ENCODE peak calls at places on chromosome 18, in six cellular contexts. I is WTC11, F is fibroblast of the aortic adventitia, R is adrenal gland, Q is colonic mucosa, V is breast epithelium. U is an unnamed sample.

GRCh38 chr18:37661478-37661877 is 95.9 kb upstream of the CELF4 start:
- DNase-seq in I (no peak), F (no peak), R (no peak), Q (no peak), V (no peak), U (no peak)

GRCh38 chr18:3180325-3180724 is 39.4 kb downstream of the MYOM1 start:
- DNase-seq in I (no peak), F (peak; percentile 65), R (no peak), Q (no peak), V (no peak), U (no peak)

GRCh38 chr18:74451148-74451547 is 6.0 kb downstream of the DIPK1C start:
- DNase-seq in I (no peak), F (no peak), R (no peak), Q (no peak), V (no peak), U (no peak)

GRCh38 chr18:66159451-66159850 is 408.6 kb downstream of the CDH7 start:
- DNase-seq in I (no peak), F (no peak), R (no peak), Q (no peak), V (no peak), U (no peak)

GRCh38 chr18:73691624-73692023 is 456.0 kb downstream of the FBXO15 start:
- DNase-seq in I (no peak), F (no peak), R (no peak), Q (no peak), V (no peak), U (no peak)

GRCh38 chr18:11710578-11710977 is 21.5 kb downstream of the GNAL start:
- DNase-seq in I (no peak), F (no peak), R (no peak), Q (no peak), V (no peak), U (no peak)

GRCh38 chr18:12630136-12630535 is 27.8 kb downstream of the SPIRE1 start:
- DNase-seq in I (no peak), F (peak; percentile 26), R (no peak), Q (no peak), V (no peak), U (no peak)

GRCh38 chr18:28201056-28201455 is 24.1 kb upstream of the CDH2 start:
- DNase-seq in I (no peak), F (no peak), R (no peak), Q (no peak), V (no peak), U (no peak)

GRCh38 chr18:73462092-73462491 is 594.3 kb upstream of the NETO1 start:
- DNase-seq in I (no peak), F (peak; percentile 95), R (no peak), Q (no peak), V (no peak), U (no peak)

GRCh38 chr18:12333650-12334279 is 25.7 kb downstream of the TUBB6 start:
- DNase-seq in I (no peak), F (no peak), R (no peak), Q (no peak), V (no peak), U (no peak)

GRCh38 chr18:65897292-65897691 is 146.5 kb downstream of the CDH7 start:
- DNase-seq in I (no peak), F (no peak), R (no peak), Q (no peak), V (no peak), U (no peak)

GRCh38 chr18:66560092-66560491 is 43.8 kb downstream of the CDH19 start:
- DNase-seq in I (no peak), F (peak; percentile 0), R (peak; percentile 26), Q (peak; percentile 20), V (no peak), U (peak; percentile 58)

GRCh38 chr18:31610841-31611240 is 19.2 kb downstream of the TTR start:
- DNase-seq in I (peak; percentile 63), F (peak; percentile 14), R (no peak), Q (peak; percentile 45), V (no peak), U (peak; percentile 91)

GRCh38 chr18:27763341-27763740 is 413.6 kb downstream of the CDH2 start:
- DNase-seq in I (no peak), F (peak; percentile 8), R (no peak), Q (no peak), V (no peak), U (no peak)

GRCh38 chr18:63317982-63318881 is 1.3 kb downstream of the BCL2 start:
- DNase-seq in I (peak; percentile 85), F (no peak), R (peak; percentile 37), Q (peak; percentile 84), V (peak; percentile 83), U (peak; percentile 94)

GRCh38 chr18:48835119-48835518 is 115.6 kb downstream of the SMAD7 start:
- DNase-seq in I (no peak), F (no peak), R (peak; percentile 22), Q (no peak), V (peak; percentile 0), U (peak; percentile 37)

GRCh38 chr18:77063256-77063655 is 69.3 kb downstream of the MBP start:
- DNase-seq in I (no peak), F (peak; percentile 18), R (no peak), Q (peak; percentile 64), V (no peak), U (no peak)

GRCh38 chr18:69523582-69523981 is 122.9 kb downstream of the DOK6 start:
- DNase-seq in I (no peak), F (no peak), R (no peak), Q (no peak), V (no peak), U (no peak)
- TF ChIP-seq CTCF in I (no peak), F (no peak), R (no peak), Q (no peak), V (no peak), U (no peak)

DNA sequence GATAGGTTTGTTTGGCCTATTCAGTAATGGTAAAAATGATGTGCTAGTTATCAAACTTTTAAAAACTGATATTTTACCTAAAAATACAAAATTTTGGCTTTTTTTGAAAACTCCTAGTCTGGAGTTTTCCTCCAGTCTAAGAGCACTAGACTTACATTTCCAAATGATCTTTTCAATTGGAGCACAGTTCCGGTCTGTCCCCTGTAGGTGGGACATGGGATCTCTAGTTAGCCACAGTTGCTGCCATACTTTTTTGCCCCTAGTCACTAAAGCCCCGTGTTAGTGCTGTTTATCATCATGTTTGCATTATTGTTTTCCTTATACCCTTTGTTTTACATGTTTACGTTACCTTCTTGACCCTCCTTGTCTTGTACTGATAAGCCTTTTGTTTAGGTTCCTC is 52.4 kb downstream of the RELCH start:
- DNase-seq in I (no peak), F (no peak), R (no peak), Q (no peak), V (no peak), U (no peak)
- TF ChIP-seq CTCF in I (no peak), F (peak; percentile 11), R (no peak), Q (no peak), V (no peak), U (peak; percentile 52)

GRCh38 chr18:40566510-40566844 is 1388.6 kb upstream of the PIK3C3 start:
- DNase-seq in I (no peak), F (no peak), R (no peak), Q (no peak), V (no peak), U (no peak)
- TF ChIP-seq CTCF in I (no peak), F (no peak), R (no peak), Q (no peak), V (no peak), U (no peak)

GRCh38 chr18:58129019-58129374 is 85.0 kb downstream of the NEDD4L start:
- DNase-seq in I (no peak), F (no peak), R (no peak), Q (peak; percentile 67), V (no peak), U (no peak)

GRCh38 chr18:58128286-58129018 is 84.4 kb downstream of the NEDD4L start:
- DNase-seq in I (no peak), F (no peak), R (no peak), Q (peak; percentile 60), V (no peak), U (no peak)

GRCh38 chr18:58125756-58126155 is 81.7 kb downstream of the NEDD4L start:
- DNase-seq in I (no peak), F (no peak), R (no peak), Q (no peak), V (no peak), U (no peak)

GRCh38 chr18:58124475-58124874 is 80.4 kb downstream of the NEDD4L start:
- DNase-seq in I (no peak), F (no peak), R (no peak), Q (no peak), V (no peak), U (no peak)

DNA sequence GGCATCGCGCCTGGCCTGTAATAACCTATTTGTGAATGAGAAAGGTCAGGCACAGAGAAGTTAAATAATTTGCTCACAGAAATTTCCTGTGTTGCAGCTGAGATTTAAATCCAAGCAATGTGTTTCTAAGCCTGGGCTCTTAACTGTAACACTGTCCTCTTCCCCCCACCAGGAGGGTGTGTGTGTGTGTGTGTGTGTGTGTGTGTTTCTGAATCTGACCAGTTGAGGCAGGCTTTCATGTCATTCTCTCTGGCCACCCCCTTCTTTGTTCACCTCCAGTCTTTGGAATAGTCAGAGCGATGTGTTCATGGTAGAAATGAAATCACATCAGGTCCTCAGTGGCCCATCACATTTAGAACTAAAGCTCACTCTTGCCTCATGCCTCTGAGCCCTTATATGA is 81.2 kb downstream of the NEDD4L start:
- DNase-seq in I (no peak), F (no peak), R (no peak), Q (no peak), V (no peak), U (no peak)
- TF ChIP-seq CTCF in I (no peak), F (no peak), R (no peak), Q (no peak), V (no peak), U (peak; percentile 51)

GRCh38 chr18:32899819-32900218 is 127.0 kb upstream of the KLHL14 start:
- DNase-seq in I (no peak), F (peak; percentile 54), R (no peak), Q (no peak), V (no peak), U (no peak)
- TF ChIP-seq CTCF in I (no peak), F (peak; percentile 45), R (no peak), Q (no peak), V (no peak), U (peak; percentile 35)

GRCh38 chr18:46408334-46408987 is 248.6 kb downstream of the LOXHD1 start:
- DNase-seq in I (peak; percentile 38), F (no peak), R (no peak), Q (no peak), V (no peak), U (peak; percentile 84)
- TF ChIP-seq CTCF in I (no peak), F (no peak), R (no peak), Q (no peak), V (no peak), U (peak; percentile 82)

GRCh38 chr18:78981652-78981955 is 2.0 kb downstream of the SALL3 start:
- DNase-seq in I (no peak), F (no peak), R (no peak), Q (no peak), V (no peak), U (no peak)
- TF ChIP-seq CTCF in I (no peak), F (no peak), R (no peak), Q (no peak), V (no peak), U (no peak)

U was measured in endodermal cell.